ENCODE peak calls at places on chromosomes 3 and 15, in five cellular contexts. One of them, this sample, is unnamed.

GRCh38 chr15:59722032-59722431 is 32.9 kb upstream of the BNIP2 start:
- DNase-seq in heart left ventricle: no peak
- DNase-seq in endothelial cell: no peak
- DNase-seq in choroid plexus epithelial cell: no peak
- DNase-seq in fibroblast of lung: no peak
- DNase-seq in this sample: no peak

GRCh38 chr15:45812200-45812599 is 177.4 kb downstream of the SQOR start:
- DNase-seq in heart left ventricle: no peak
- DNase-seq in endothelial cell: no peak
- DNase-seq in choroid plexus epithelial cell: no peak
- DNase-seq in fibroblast of lung: no peak
- DNase-seq in this sample: no peak

GRCh38 chr3:56251343-56251945 is 216.8 kb downstream of the ERC2 start:
- DNase-seq in heart left ventricle: no peak
- DNase-seq in endothelial cell: peak
- DNase-seq in choroid plexus epithelial cell: peak
- DNase-seq in fibroblast of lung: peak
- DNase-seq in this sample: no peak

GRCh38 chr3:46496745-46497555 is 826 bp upstream of the RTP3 start:
- DNase-seq in heart left ventricle: no peak
- DNase-seq in endothelial cell: peak
- DNase-seq in choroid plexus epithelial cell: peak
- DNase-seq in fibroblast of lung: no peak
- DNase-seq in this sample: no peak

GRCh38 chr15:70488002-70488605 is 275.3 kb downstream of the UACA start:
- DNase-seq in heart left ventricle: peak
- DNase-seq in endothelial cell: peak
- DNase-seq in choroid plexus epithelial cell: peak
- DNase-seq in fibroblast of lung: peak
- DNase-seq in this sample: no peak

GRCh38 chr15:75123395-75123794 is 78.3 kb upstream of the C15orf39 start:
- DNase-seq in heart left ventricle: no peak
- DNase-seq in endothelial cell: no peak
- DNase-seq in choroid plexus epithelial cell: peak
- DNase-seq in fibroblast of lung: peak
- DNase-seq in this sample: no peak

GRCh38 chr3:112017081-112017480 is 17.5 kb upstream of the TMPRSS7 start:
- DNase-seq in heart left ventricle: no peak
- DNase-seq in endothelial cell: no peak
- DNase-seq in choroid plexus epithelial cell: no peak
- DNase-seq in fibroblast of lung: no peak
- DNase-seq in this sample: no peak

GRCh38 chr3:25381083-25381482 is 47.0 kb upstream of the RARB start:
- DNase-seq in heart left ventricle: no peak
- DNase-seq in endothelial cell: no peak
- DNase-seq in choroid plexus epithelial cell: no peak
- DNase-seq in fibroblast of lung: no peak
- DNase-seq in this sample: no peak

DNA sequence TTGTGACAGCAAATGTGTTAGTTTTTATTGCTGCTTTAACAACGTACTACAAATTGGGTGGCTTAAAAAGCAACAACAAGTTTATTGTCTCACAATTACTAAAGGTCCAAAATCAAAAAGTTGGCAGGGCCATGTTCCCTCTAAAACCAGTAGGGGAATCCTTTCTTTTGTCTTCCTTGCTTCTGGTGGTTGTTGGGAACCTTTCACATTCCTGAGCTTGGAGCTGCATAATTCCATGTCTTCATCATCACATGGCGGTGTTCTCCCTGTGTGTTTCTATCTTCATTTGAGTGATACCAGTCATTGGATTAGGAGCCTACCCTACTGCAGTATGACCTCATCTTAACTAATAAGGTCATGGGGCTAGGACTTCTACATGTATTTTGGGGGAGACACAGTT is 7.4 kb downstream of the SPRED1 start:
- DNase-seq in heart left ventricle: no peak
- DNase-seq in endothelial cell: no peak
- DNase-seq in choroid plexus epithelial cell: peak
- DNase-seq in fibroblast of lung: peak
- DNase-seq in this sample: no peak
- TF ChIP-seq CTCF in heart left ventricle: no peak
- TF ChIP-seq CTCF in endothelial cell: no peak
- TF ChIP-seq CTCF in choroid plexus epithelial cell: peak
- TF ChIP-seq CTCF in fibroblast of lung: no peak
- TF ChIP-seq CTCF in this sample: peak

GRCh38 chr3:9223683-9224082 is 25.8 kb downstream of the SRGAP3 start:
- DNase-seq in heart left ventricle: no peak
- DNase-seq in endothelial cell: no peak
- DNase-seq in choroid plexus epithelial cell: no peak
- DNase-seq in fibroblast of lung: no peak
- DNase-seq in this sample: no peak

GRCh38 chr3:9225268-9225667 is 24.2 kb downstream of the SRGAP3 start:
- DNase-seq in heart left ventricle: no peak
- DNase-seq in endothelial cell: no peak
- DNase-seq in choroid plexus epithelial cell: no peak
- DNase-seq in fibroblast of lung: no peak
- DNase-seq in this sample: no peak

GRCh38 chr3:9226326-9226725 is 23.1 kb downstream of the SRGAP3 start:
- DNase-seq in heart left ventricle: no peak
- DNase-seq in endothelial cell: no peak
- DNase-seq in choroid plexus epithelial cell: peak
- DNase-seq in fibroblast of lung: peak
- DNase-seq in this sample: peak

GRCh38 chr3:9222956-9223639 is 26.3 kb downstream of the SRGAP3 start:
- DNase-seq in heart left ventricle: no peak
- DNase-seq in endothelial cell: no peak
- DNase-seq in choroid plexus epithelial cell: no peak
- DNase-seq in fibroblast of lung: peak
- DNase-seq in this sample: no peak

DNA sequence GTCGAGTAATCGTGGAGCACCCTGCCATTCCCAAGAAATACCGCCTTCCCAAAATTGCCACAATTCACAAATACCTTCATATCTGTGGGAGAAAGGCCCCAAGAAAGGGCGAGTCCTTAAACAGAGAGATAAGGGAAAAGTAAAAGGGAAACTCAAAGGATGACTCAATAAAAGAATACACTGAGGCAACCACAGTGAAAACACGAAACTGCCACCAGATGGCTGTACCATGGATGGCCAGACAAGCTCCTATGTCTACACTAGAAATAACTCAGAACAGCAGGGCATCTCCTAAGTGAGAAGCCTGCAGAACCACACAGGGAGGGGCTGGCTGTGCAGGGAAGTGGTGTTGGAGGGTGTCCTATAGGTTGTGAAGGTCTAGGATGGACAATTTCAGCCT is 25.0 kb downstream of the SRGAP3 start:
- DNase-seq in heart left ventricle: no peak
- DNase-seq in endothelial cell: no peak
- DNase-seq in choroid plexus epithelial cell: peak
- DNase-seq in fibroblast of lung: peak
- DNase-seq in this sample: no peak
- TF ChIP-seq CTCF in heart left ventricle: no peak
- TF ChIP-seq CTCF in endothelial cell: no peak
- TF ChIP-seq CTCF in choroid plexus epithelial cell: no peak
- TF ChIP-seq CTCF in fibroblast of lung: no peak
- TF ChIP-seq CTCF in this sample: no peak

GRCh38 chr15:40706121-40706520 is 11.1 kb downstream of the RAD51 start:
- DNase-seq in heart left ventricle: no peak
- DNase-seq in endothelial cell: no peak
- DNase-seq in choroid plexus epithelial cell: no peak
- DNase-seq in fibroblast of lung: no peak
- DNase-seq in this sample: no peak

GRCh38 chr15:40696228-40696627 is 1.3 kb downstream of the RAD51 start:
- DNase-seq in heart left ventricle: no peak
- DNase-seq in endothelial cell: no peak
- DNase-seq in choroid plexus epithelial cell: no peak
- DNase-seq in fibroblast of lung: no peak
- DNase-seq in this sample: no peak

GRCh38 chr15:40697916-40698315 is 2.9 kb downstream of the RAD51 start:
- DNase-seq in heart left ventricle: no peak
- DNase-seq in endothelial cell: no peak
- DNase-seq in choroid plexus epithelial cell: no peak
- DNase-seq in fibroblast of lung: no peak
- DNase-seq in this sample: no peak

DNA sequence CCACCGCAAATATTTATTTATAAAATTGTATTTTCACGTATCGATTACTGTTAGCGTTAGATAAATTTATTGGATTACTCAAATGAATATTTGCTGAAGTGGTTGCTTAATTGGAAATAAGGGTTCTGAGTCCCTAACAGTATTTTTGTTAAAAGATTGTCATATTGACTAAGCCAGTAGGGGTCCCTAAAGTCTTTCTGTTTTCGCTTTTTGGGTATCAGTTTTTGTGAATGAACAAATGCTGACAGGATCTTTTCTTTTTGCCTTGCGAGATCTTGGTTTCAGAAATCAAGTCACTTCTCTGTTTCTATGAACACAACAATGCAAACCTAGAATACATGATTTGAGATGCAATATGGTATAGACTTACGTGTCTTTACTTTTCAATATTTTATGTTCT is 7.1 kb downstream of the RAD51 start:
- DNase-seq in heart left ventricle: no peak
- DNase-seq in endothelial cell: no peak
- DNase-seq in choroid plexus epithelial cell: peak
- DNase-seq in fibroblast of lung: no peak
- DNase-seq in this sample: no peak
- TF ChIP-seq CTCF in heart left ventricle: no peak
- TF ChIP-seq CTCF in endothelial cell: peak
- TF ChIP-seq CTCF in choroid plexus epithelial cell: peak
- TF ChIP-seq CTCF in fibroblast of lung: no peak
- TF ChIP-seq CTCF in this sample: peak

DNA sequence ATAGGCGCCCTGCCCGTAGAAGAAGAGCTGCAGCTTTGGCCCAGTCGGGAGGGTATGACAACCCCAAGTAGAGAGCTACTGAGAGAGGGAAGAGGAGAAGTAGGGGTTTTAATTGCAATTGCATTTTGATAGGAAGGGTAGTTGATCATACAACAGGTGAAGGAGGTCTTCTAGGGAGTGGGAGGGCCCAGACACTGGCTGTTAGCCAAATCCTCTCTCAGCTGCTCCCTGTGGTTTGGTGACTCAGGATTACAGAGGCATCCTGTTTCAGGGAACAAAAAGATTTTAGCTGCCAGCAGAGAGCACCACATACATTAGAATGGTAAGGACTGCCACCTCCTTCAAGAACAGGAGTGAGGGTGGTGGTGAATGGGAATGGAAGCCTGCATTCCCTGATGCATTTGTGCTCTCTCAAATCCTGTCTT is 408.9 kb upstream of the THBS1 start:
- DNase-seq in heart left ventricle: peak
- DNase-seq in endothelial cell: peak
- DNase-seq in choroid plexus epithelial cell: peak
- DNase-seq in fibroblast of lung: peak
- DNase-seq in this sample: peak
- TF ChIP-seq CTCF in heart left ventricle: peak
- TF ChIP-seq CTCF in endothelial cell: peak
- TF ChIP-seq CTCF in choroid plexus epithelial cell: peak
- TF ChIP-seq CTCF in fibroblast of lung: peak
- TF ChIP-seq CTCF in this sample: peak

DNA sequence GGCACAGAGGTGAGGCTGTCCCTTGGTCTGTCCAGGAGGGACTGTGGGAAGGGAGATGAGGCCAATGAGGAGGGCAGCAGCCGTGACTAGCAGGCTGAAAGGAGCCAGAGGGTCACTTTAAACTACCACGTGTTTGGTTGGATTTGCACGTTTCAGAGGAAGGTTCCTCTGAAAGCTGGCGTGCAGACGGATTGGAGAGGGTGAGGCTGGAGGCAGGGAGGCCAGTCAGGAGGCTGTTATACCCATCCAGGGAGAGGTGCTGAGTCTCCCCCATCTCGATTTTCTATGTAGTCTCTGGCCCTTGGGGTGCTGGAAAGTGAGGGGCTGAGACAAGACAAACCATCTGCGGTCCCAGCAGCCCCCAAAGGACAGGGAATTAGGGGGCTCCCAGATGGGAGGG is 60.0 kb upstream of the SLC6A1 start:
- DNase-seq in heart left ventricle: no peak
- DNase-seq in endothelial cell: no peak
- DNase-seq in choroid plexus epithelial cell: no peak
- DNase-seq in fibroblast of lung: no peak
- DNase-seq in this sample: no peak
- TF ChIP-seq CTCF in heart left ventricle: no peak
- TF ChIP-seq CTCF in endothelial cell: no peak
- TF ChIP-seq CTCF in choroid plexus epithelial cell: no peak
- TF ChIP-seq CTCF in fibroblast of lung: no peak
- TF ChIP-seq CTCF in this sample: no peak

DNA sequence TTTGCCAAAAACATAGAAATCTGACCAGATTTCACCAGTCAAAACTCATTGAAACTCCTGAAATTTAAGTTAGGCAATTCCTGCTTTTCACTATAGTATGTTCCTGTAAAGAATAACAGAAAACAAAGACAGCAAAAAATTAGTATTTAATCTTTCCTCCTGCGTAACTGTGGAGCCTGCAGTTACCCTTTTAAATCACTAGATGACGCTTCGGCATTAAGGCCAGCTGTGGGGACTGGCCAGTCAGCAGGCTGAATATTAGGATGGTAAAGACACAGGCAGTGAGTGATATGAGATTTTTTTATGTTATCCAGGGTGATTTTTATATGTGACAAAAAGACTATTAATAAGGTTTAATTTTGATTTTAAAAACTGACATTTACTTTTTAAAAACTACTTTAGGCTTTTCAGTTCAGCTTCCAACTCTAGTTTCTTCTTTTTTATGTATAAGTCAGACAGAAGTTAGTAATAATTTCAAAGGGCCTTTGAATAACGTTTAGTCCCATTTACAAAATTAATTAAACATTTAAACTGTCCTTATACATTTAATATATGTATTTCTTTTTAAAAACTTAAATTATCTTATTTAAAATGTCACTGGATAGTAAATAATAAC is 165.1 kb downstream of the PPM1L start:
- DNase-seq in heart left ventricle: peak
- DNase-seq in endothelial cell: peak
- DNase-seq in choroid plexus epithelial cell: peak
- DNase-seq in fibroblast of lung: peak
- DNase-seq in this sample: no peak
- TF ChIP-seq CTCF in heart left ventricle: peak
- TF ChIP-seq CTCF in endothelial cell: peak
- TF ChIP-seq CTCF in choroid plexus epithelial cell: peak
- TF ChIP-seq CTCF in fibroblast of lung: peak
- TF ChIP-seq CTCF in this sample: peak

DNA sequence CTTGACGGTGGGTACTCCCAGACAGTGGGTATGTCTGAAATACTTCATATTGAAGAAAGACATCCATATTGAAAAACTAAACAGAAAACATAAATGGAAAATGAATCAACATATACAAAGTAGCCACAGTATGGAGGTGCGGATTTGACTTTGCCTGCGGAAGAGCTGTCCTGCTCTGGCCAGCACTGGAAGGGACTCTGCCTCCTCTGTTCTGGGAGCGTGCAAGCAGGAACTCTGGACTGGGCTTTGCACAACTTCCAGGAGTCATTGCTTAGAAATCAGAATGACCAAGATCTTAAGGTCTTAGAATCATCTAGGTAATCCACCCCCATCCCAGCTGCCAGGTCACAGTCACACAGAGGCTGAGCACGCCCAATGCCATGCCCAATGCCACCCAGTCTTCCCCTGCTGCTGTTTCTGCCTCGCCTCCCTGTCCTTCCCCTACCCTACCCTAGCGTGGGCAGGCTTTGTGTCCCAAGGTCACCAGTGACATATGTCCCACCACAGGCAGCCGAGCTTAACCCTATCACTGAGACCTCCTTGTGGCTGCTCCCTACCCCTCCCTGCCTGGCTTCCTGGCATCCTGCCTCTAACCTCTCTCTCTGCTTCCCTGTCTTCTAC is 36.3 kb downstream of the CDC25A start:
- DNase-seq in heart left ventricle: no peak
- DNase-seq in endothelial cell: no peak
- DNase-seq in choroid plexus epithelial cell: no peak
- DNase-seq in fibroblast of lung: no peak
- DNase-seq in this sample: no peak
- TF ChIP-seq CTCF in heart left ventricle: no peak
- TF ChIP-seq CTCF in endothelial cell: no peak
- TF ChIP-seq CTCF in choroid plexus epithelial cell: no peak
- TF ChIP-seq CTCF in fibroblast of lung: no peak
- TF ChIP-seq CTCF in this sample: no peak

GRCh38 chr3:40588406-40588805 is 63.6 kb downstream of the ZNF621 start:
- DNase-seq in heart left ventricle: no peak
- DNase-seq in endothelial cell: no peak
- DNase-seq in choroid plexus epithelial cell: peak
- DNase-seq in fibroblast of lung: no peak
- DNase-seq in this sample: no peak
- TF ChIP-seq CTCF in heart left ventricle: no peak
- TF ChIP-seq CTCF in endothelial cell: no peak
- TF ChIP-seq CTCF in choroid plexus epithelial cell: peak
- TF ChIP-seq CTCF in fibroblast of lung: no peak
- TF ChIP-seq CTCF in this sample: no peak